ENCODE peak calls at places on chromosomes 16 and 17, in six cellular contexts. D is fibroblast of lung, I is NCI-H1417 treated with DMSO at 0.1 percent for 48 hours, Z is glutamatergic neuron, U is NCI-H1048, L is AG08396. P is an unnamed sample.

GRCh38 chr16:2988590-2989099 is 8.4 kb upstream of the PKMYT1 start:
- DNase-seq in D (no peak), I (no peak), Z (no peak), U (no peak), L (no peak), P (no peak)

GRCh38 chr16:58487566-58488351 is 12.2 kb upstream of the NDRG4 start:
- DNase-seq in D (peak), I (no peak), Z (peak), U (no peak), L (peak), P (peak)

GRCh38 chr17:33390479-33391027 is 97.5 kb upstream of the ASIC2 start:
- DNase-seq in D (no peak), I (no peak), Z (no peak), U (no peak), L (no peak), P (no peak)

GRCh38 chr16:1470543-1471251 is 4.1 kb downstream of the CLCN7 start:
- DNase-seq in D (peak), I (no peak), Z (no peak), U (no peak), L (peak), P (no peak)

GRCh38 chr16:12133738-12134137 is 157.2 kb downstream of the SNX29 start:
- DNase-seq in D (no peak), I (no peak), Z (no peak), U (no peak), L (no peak), P (no peak)

GRCh38 chr17:78272181-78272913 is 40.9 kb downstream of the TMEM235 start:
- DNase-seq in D (peak), I (no peak), Z (no peak), U (no peak), L (peak), P (peak)

GRCh38 chr16:78292726-78293380 is 193.4 kb downstream of the WWOX start:
- DNase-seq in D (no peak), I (no peak), Z (no peak), U (no peak), L (no peak), P (no peak)

GRCh38 chr16:85017603-85018002 is 6.3 kb upstream of the ZDHHC7 start:
- DNase-seq in D (no peak), I (no peak), Z (no peak), U (no peak), L (no peak), P (no peak)

GRCh38 chr16:10978124-10978523 is 33.8 kb downstream of the CLEC16A start:
- DNase-seq in D (no peak), I (no peak), Z (no peak), U (no peak), L (no peak), P (no peak)

GRCh38 chr16:77918792-77919707 is 103.3 kb upstream of the CLEC3A start:
- DNase-seq in D (peak), I (peak), Z (no peak), U (no peak), L (no peak), P (no peak)

GRCh38 chr16:84537431-84538151 is 33.1 kb upstream of the MEAK7 start:
- DNase-seq in D (no peak), I (no peak), Z (peak), U (no peak), L (no peak), P (no peak)

GRCh38 chr16:21727344-21727743 is 63.6 kb downstream of the OTOA start:
- DNase-seq in D (no peak), I (no peak), Z (no peak), U (no peak), L (no peak), P (peak)

GRCh38 chr17:15475620-15476354 is 8.4 kb upstream of the CDRT4 start:
- DNase-seq in D (peak), I (no peak), Z (no peak), U (no peak), L (peak), P (no peak)

GRCh38 chr16:528111-529011 is 849 bp downstream of the CAPN15 start:
- DNase-seq in D (peak), I (no peak), Z (peak), U (no peak), L (peak), P (no peak)

GRCh38 chr17:66491213-66491612 is 188.8 kb downstream of the PRKCA start:
- DNase-seq in D (no peak), I (no peak), Z (no peak), U (no peak), L (no peak), P (peak)

GRCh38 chr16:88857728-88858339 is 907 bp downstream of the TRAPPC2L start:
- DNase-seq in D (peak), I (no peak), Z (peak), U (no peak), L (peak), P (peak)

GRCh38 chr16:47732806-47733150 is 271.6 kb downstream of the PHKB start:
- DNase-seq in D (peak), I (no peak), Z (no peak), U (no peak), L (peak), P (no peak)

GRCh38 chr16:50254072-50254471 is 12.3 kb upstream of the ADCY7 start:
- DNase-seq in D (no peak), I (no peak), Z (no peak), U (no peak), L (no peak), P (no peak)

GRCh38 chr17:77501751-77502625 is 361.2 kb downstream of the SEC14L1 start:
- DNase-seq in D (no peak), I (no peak), Z (no peak), U (no peak), L (no peak), P (no peak)

GRCh38 chr16:11547517-11547916 is 39.2 kb downstream of the LITAF start:
- DNase-seq in D (no peak), I (no peak), Z (no peak), U (no peak), L (no peak), P (no peak)

GRCh38 chr17:28053044-28053670 is 10.7 kb downstream of the NLK start:
- DNase-seq in D (peak), I (no peak), Z (no peak), U (no peak), L (no peak), P (no peak)

GRCh38 chr17:5203908-5204294 is 12.2 kb upstream of the ZNF594 start:
- DNase-seq in D (peak), I (no peak), Z (no peak), U (no peak), L (peak), P (no peak)

GRCh38 chr16:79076039-79076767 is 524.3 kb downstream of the MAF start:
- DNase-seq in D (no peak), I (no peak), Z (no peak), U (no peak), L (no peak), P (no peak)

GRCh38 chr17:3527468-3527867 is 30.1 kb downstream of the TRPV3 start:
- DNase-seq in D (no peak), I (no peak), Z (no peak), U (no peak), L (no peak), P (no peak)

GRCh38 chr16:4695473-4696171 is 2.3 kb downstream of the NUDT16L1 start:
- DNase-seq in D (no peak), I (no peak), Z (no peak), U (no peak), L (no peak), P (no peak)

GRCh38 chr16:1413684-1414531 is 596 bp downstream of the UNKL start:
- DNase-seq in D (peak), I (no peak), Z (peak), U (no peak), L (peak), P (peak)

GRCh38 chr16:3147757-3148104 is 12.9 kb downstream of the ZNF213 start:
- DNase-seq in D (no peak), I (no peak), Z (no peak), U (no peak), L (no peak), P (no peak)

GRCh38 chr17:67289174-67289876 is 44.3 kb upstream of the HELZ start:
- DNase-seq in D (peak), I (no peak), Z (peak), U (no peak), L (peak), P (no peak)

GRCh38 chr16:2205104-2205966 is at the start of gene MLST8:
- DNase-seq in D (peak), I (peak), Z (peak), U (peak), L (peak), P (peak)